ENCODE peak calls at places on chromosomes 11 and 22, in eight cellular contexts. G is fibroblast of lung; W is upper lobe of left lung; V is right lobe of liver; N is CD4-positive, alpha-beta T cell; T is uterus; E is transverse colon; I is HCT116. D is an unnamed sample.

GRCh38 chr11:125270711-125271110 is 106.2 kb downstream of the PKNOX2 start:
- DNase-seq in G (peak; percentile 84), W (no peak), V (no peak), N (no peak), T (no peak), E (no peak), I (no peak), D (no peak)

GRCh38 chr11:35295751-35296150 is 123.6 kb downstream of the SLC1A2 start:
- DNase-seq in G (no peak), W (no peak), V (no peak), N (no peak), T (no peak), E (no peak), I (no peak), D (no peak)

GRCh38 chr22:29108137-29108536 is 35.3 kb downstream of the KREMEN1 start:
- DNase-seq in G (peak; percentile 71), W (no peak), V (no peak), N (no peak), T (no peak), E (no peak), I (peak; percentile 10), D (no peak)

GRCh38 chr11:58498464-58498863 is 9.4 kb downstream of the OR5B21 start:
- DNase-seq in G (peak; percentile 16), W (no peak), V (no peak), N (no peak), T (no peak), E (peak; percentile 8), I (no peak), D (no peak)

GRCh38 chr11:103433380-103433779 is 324.2 kb downstream of the DYNC2H1 start:
- DNase-seq in G (peak; percentile 88), W (no peak), V (no peak), N (no peak), T (no peak), E (no peak), I (no peak), D (no peak)

GRCh38 chr11:95575517-95575916 is 214.1 kb downstream of the FAM76B start:
- DNase-seq in G (peak; percentile 32), W (no peak), V (no peak), N (no peak), T (no peak), E (no peak), I (no peak), D (no peak)

GRCh38 chr22:39474351-39474991 is 17.7 kb downstream of the MGAT3 start:
- DNase-seq in G (no peak), W (no peak), V (no peak), N (no peak), T (no peak), E (peak; percentile 70), I (no peak), D (no peak)

GRCh38 chr22:30483169-30483568 is 11.4 kb upstream of the SEC14L3 start:
- DNase-seq in G (peak; percentile 28), W (no peak), V (no peak), N (no peak), T (no peak), E (no peak), I (no peak), D (no peak)

GRCh38 chr11:36500315-36500721 is 9.8 kb downstream of the TRAF6 start:
- DNase-seq in G (peak; percentile 95), W (no peak), V (no peak), N (no peak), T (no peak), E (peak; percentile 16), I (no peak), D (no peak)

GRCh38 chr11:110121204-110121603 is 28.0 kb downstream of the ZC3H12C start:
- DNase-seq in G (peak; percentile 74), W (no peak), V (no peak), N (no peak), T (no peak), E (no peak), I (no peak), D (no peak)

GRCh38 chr11:28606930-28607329 is 498.7 kb downstream of the METTL15 start:
- DNase-seq in G (peak; percentile 11), W (no peak), V (no peak), N (no peak), T (peak; percentile 42), E (no peak), I (no peak), D (no peak)

GRCh38 chr22:22397292-22397870 is 111.2 kb downstream of the ZNF280B start:
- DNase-seq in G (peak; percentile 23), W (no peak), V (no peak), N (no peak), T (no peak), E (no peak), I (peak; percentile 24), D (no peak)
- TF ChIP-seq CTCF in G (no peak), W (no peak), V (no peak), N (no peak), T (no peak), E (no peak), I (no peak), D (no peak)

GRCh38 chr11:86931059-86931964 is 23.9 kb downstream of the FZD4 start:
- DNase-seq in G (no peak), W (no peak), V (no peak), N (no peak), T (no peak), E (no peak), I (no peak), D (no peak)

GRCh38 chr11:86923993-86924766 is 31.0 kb downstream of the FZD4 start:
- DNase-seq in G (peak; percentile 70), W (no peak), V (no peak), N (no peak), T (no peak), E (no peak), I (no peak), D (no peak)

GRCh38 chr11:86922225-86922624 is 33.0 kb downstream of the FZD4 start:
- DNase-seq in G (no peak), W (no peak), V (no peak), N (no peak), T (no peak), E (no peak), I (no peak), D (no peak)

GRCh38 chr11:86931965-86932332 is 23.2 kb downstream of the FZD4 start:
- DNase-seq in G (peak; percentile 76), W (no peak), V (no peak), N (no peak), T (no peak), E (no peak), I (no peak), D (no peak)

GRCh38 chr11:86926975-86927374 is 28.2 kb downstream of the FZD4 start:
- DNase-seq in G (no peak), W (no peak), V (no peak), N (no peak), T (no peak), E (no peak), I (no peak), D (no peak)
- TF ChIP-seq CTCF in G (no peak), W (no peak), V (no peak), N (no peak), T (no peak), E (no peak), I (no peak), D (no peak)

GRCh38 chr11:63814383-63814736 is 1.1 kb downstream of the SPINDOC start:
- DNase-seq in G (no peak), W (no peak), V (no peak), N (no peak), T (no peak), E (no peak), I (no peak), D (no peak)

GRCh38 chr11:63813035-63813562 is at the start of gene SPINDOC:
- DNase-seq in G (peak; percentile 64), W (peak; percentile 84), V (peak; percentile 81), N (peak; percentile 38), T (peak; percentile 79), E (peak; percentile 82), I (no peak), D (peak; percentile 30)

GRCh38 chr11:63811522-63811921 is 1.7 kb upstream of the SPINDOC start:
- DNase-seq in G (no peak), W (no peak), V (no peak), N (no peak), T (no peak), E (no peak), I (no peak), D (no peak)

GRCh38 chr11:63816732-63817131 is 3.5 kb downstream of the SPINDOC start:
- DNase-seq in G (no peak), W (no peak), V (no peak), N (no peak), T (no peak), E (no peak), I (no peak), D (no peak)

DNA sequence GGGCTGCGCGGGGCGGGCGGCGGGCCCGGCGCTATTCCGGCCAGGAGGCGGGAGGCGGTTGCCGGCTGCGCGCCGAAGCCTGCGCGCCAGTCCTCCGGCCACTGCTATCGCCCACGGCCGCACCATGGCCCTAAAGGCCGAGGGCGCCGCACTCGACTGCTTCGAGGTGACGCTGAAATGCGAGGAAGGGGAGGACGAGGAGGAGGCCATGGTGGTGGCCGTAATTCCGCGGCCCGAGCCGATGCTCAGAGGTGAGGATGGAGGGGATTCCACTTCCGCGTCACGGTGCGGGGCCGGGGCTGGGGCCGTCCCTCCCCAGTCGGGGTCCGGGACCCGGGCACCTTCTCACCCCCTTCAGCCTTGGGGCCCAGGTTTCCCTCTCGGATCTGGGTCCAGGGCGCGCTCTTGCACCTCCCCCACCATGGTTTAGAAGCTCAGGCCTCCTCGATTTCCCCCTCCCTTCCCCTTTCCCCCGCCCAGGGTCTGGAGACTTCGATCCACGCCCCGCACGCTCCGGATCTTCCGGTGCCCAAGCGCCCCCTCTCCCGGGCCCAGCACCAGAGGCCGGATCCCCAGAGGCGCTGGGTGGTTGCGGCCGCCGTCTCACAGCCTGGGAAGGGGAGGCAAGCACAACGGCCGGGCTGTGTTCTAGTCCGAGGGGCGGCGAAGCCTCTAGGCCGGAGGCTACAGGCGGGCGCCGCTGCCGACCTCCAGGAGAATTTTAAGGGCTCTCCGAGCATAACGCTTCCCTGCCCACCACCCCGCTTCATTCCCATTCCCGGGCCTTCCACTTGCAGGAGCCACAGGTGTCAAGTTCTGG is 517 bp downstream of the SPINDOC start:
- DNase-seq in G (peak; percentile 67), W (peak; percentile 49), V (no peak), N (no peak), T (peak; percentile 52), E (peak; percentile 47), I (no peak), D (no peak)
- TF ChIP-seq CTCF in G (no peak), W (no peak), V (no peak), N (no peak), T (no peak), E (no peak), I (no peak), D (no peak)

GRCh38 chr11:112005422-112006094 is 19.6 kb upstream of the DLAT start:
- DNase-seq in G (no peak), W (no peak), V (no peak), N (no peak), T (no peak), E (peak; percentile 79), I (no peak), D (no peak)

GRCh38 chr11:112000703-112001102 is 24.5 kb upstream of the DLAT start:
- DNase-seq in G (no peak), W (no peak), V (no peak), N (no peak), T (no peak), E (no peak), I (no peak), D (no peak)

GRCh38 chr11:112002491-112003216 is 22.6 kb upstream of the DLAT start:
- DNase-seq in G (no peak), W (no peak), V (no peak), N (no peak), T (no peak), E (no peak), I (no peak), D (no peak)

GRCh38 chr11:111999111-111999510 is 26.1 kb upstream of the DLAT start:
- DNase-seq in G (no peak), W (no peak), V (no peak), N (no peak), T (no peak), E (no peak), I (no peak), D (no peak)

GRCh38 chr11:112004389-112004788 is 20.8 kb upstream of the DLAT start:
- DNase-seq in G (no peak), W (no peak), V (no peak), N (no peak), T (no peak), E (no peak), I (peak; percentile 10), D (no peak)
- TF ChIP-seq CTCF in G (peak; percentile 20), W (no peak), V (peak; percentile 21), N (no peak), T (no peak), E (no peak), I (peak; percentile 70), D (no peak)